ENCODE peak calls at places on chromosomes 1 and 21, in nine cellular contexts. B is RWPE1, Z is heart left ventricle, K is WTC11, O is OCI-LY7, J is hepatocyte, N is astrocyte of the cerebellum, C is right lobe of liver, Q is progenitor cell of endocrine pancreas. U is an unnamed sample.

GRCh38 chr21:41605934-41606285 is 98.0 kb upstream of the TMPRSS2 start:
- DNase-seq in B (no peak), Z (no peak), K (no peak), O (no peak), J (no peak), N (no peak), C (no peak), Q (no peak), U (no peak)

GRCh38 chr1:219296916-219297315 is 123.2 kb downstream of the LYPLAL1 start:
- DNase-seq in B (no peak), Z (no peak), K (no peak), O (no peak), J (no peak), N (no peak), C (no peak), Q (no peak), U (no peak)

GRCh38 chr1:2088434-2088833 is 38.2 kb downstream of the PRKCZ start:
- DNase-seq in B (no peak), Z (no peak), K (no peak), O (no peak), J (no peak), N (no peak), C (no peak), Q (no peak), U (no peak)

GRCh38 chr1:38265293-38266196 is 219.0 kb upstream of the POU3F1 start:
- DNase-seq in B (no peak), Z (no peak), K (no peak), O (no peak), J (peak), N (no peak), C (no peak), Q (no peak), U (no peak)

GRCh38 chr1:112674986-112675727 is 698 bp downstream of the MOV10 start:
- DNase-seq in B (peak), Z (peak), K (peak), O (peak), J (peak), N (no peak), C (peak), Q (peak), U (peak)

GRCh38 chr1:212281589-212281988 is 3.6 kb upstream of the PPP2R5A start:
- DNase-seq in B (no peak), Z (no peak), K (no peak), O (no peak), J (no peak), N (no peak), C (no peak), Q (no peak), U (no peak)

GRCh38 chr21:33817663-33818433 is 97.8 kb downstream of the ATP5PO start:
- DNase-seq in B (no peak), Z (no peak), K (no peak), O (no peak), J (no peak), N (no peak), C (no peak), Q (no peak), U (no peak)

GRCh38 chr1:8424539-8425116 is 106.7 kb downstream of the SLC45A1 start:
- DNase-seq in B (peak), Z (peak), K (peak), O (peak), J (peak), N (no peak), C (no peak), Q (no peak), U (peak)

GRCh38 chr1:245168090-245168489 is 13.3 kb downstream of the KIF26B start:
- DNase-seq in B (no peak), Z (peak), K (no peak), O (no peak), J (no peak), N (no peak), C (no peak), Q (no peak), U (no peak)

GRCh38 chr1:117586337-117586736 is 19.5 kb upstream of the TENT5C start:
- DNase-seq in B (no peak), Z (no peak), K (no peak), O (no peak), J (no peak), N (no peak), C (no peak), Q (no peak), U (no peak)

GRCh38 chr1:28112388-28113311 is 24.2 kb upstream of the EYA3 start:
- DNase-seq in B (no peak), Z (no peak), K (peak), O (peak), J (peak), N (no peak), C (no peak), Q (no peak), U (peak)

GRCh38 chr1:37716321-37716720 is 24.0 kb downstream of the CDCA8 start:
- DNase-seq in B (no peak), Z (no peak), K (no peak), O (no peak), J (no peak), N (no peak), C (no peak), Q (no peak), U (no peak)

GRCh38 chr1:92376345-92376744 is 77.5 kb downstream of the RPAP2 start:
- DNase-seq in B (no peak), Z (no peak), K (no peak), O (no peak), J (no peak), N (no peak), C (no peak), Q (no peak), U (no peak)

GRCh38 chr1:22687191-22687590 is 23.4 kb upstream of the EPHB2 start:
- DNase-seq in B (no peak), Z (no peak), K (no peak), O (no peak), J (no peak), N (no peak), C (no peak), Q (no peak), U (no peak)

GRCh38 chr1:235902638-235903542 is 36.2 kb upstream of the LYST start:
- DNase-seq in B (peak), Z (no peak), K (no peak), O (no peak), J (peak), N (peak), C (no peak), Q (no peak), U (no peak)

GRCh38 chr1:77834771-77835334 is 53.6 kb upstream of the NEXN start:
- DNase-seq in B (no peak), Z (peak), K (no peak), O (no peak), J (peak), N (no peak), C (no peak), Q (no peak), U (no peak)

GRCh38 chr1:176770066-176770465 is 307.1 kb downstream of the PAPPA2 start:
- DNase-seq in B (no peak), Z (no peak), K (no peak), O (no peak), J (no peak), N (no peak), C (no peak), Q (no peak), U (no peak)

GRCh38 chr1:170407601-170408000 is 124.4 kb upstream of the GORAB start:
- DNase-seq in B (no peak), Z (no peak), K (no peak), O (no peak), J (no peak), N (no peak), C (no peak), Q (no peak), U (no peak)
- TF ChIP-seq CTCF in B (no peak), Z (no peak), K (no peak), O (no peak), J (no peak), N (no peak), C (no peak), Q (no peak), U (no peak)

DNA sequence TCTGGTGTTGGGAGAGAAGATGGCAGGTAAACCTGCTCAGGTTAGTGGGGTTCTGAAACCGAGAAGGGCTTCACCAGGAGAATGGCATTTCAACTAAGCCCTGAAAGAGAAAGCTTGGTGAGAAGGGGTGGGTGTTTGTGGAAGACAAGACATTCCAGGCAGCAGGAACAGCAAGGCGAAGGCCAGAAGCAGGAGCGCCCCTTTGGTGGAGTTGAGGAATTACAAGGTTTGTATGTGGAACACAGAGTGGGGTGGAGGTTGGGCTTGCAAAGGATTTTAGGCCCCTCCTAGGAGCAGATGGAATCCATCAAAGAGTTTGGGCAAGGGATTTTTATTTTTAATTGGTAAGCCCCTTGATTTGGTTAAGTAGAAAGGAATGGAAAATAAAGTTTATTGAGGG is 24.8 kb upstream of the ELOA start:
- DNase-seq in B (peak), Z (no peak), K (peak), O (peak), J (peak), N (no peak), C (no peak), Q (no peak), U (no peak)
- TF ChIP-seq CTCF in B (peak), Z (peak), K (peak), O (peak), J (peak), N (peak), C (peak), Q (peak), U (no peak)

GRCh38 chr1:17723684-17724083 is 31.4 kb upstream of the ACTL8 start:
- DNase-seq in B (no peak), Z (no peak), K (peak), O (no peak), J (no peak), N (no peak), C (no peak), Q (no peak), U (no peak)
- TF ChIP-seq CTCF in B (no peak), Z (no peak), K (no peak), O (peak), J (no peak), N (peak), C (no peak), Q (peak), U (no peak)

GRCh38 chr21:43759651-43760050 is 16.5 kb downstream of the CSTB start:
- DNase-seq in B (no peak), Z (no peak), K (no peak), O (no peak), J (no peak), N (no peak), C (no peak), Q (no peak), U (no peak)

GRCh38 chr21:43758811-43759210 is 17.3 kb downstream of the CSTB start:
- DNase-seq in B (no peak), Z (no peak), K (no peak), O (no peak), J (no peak), N (no peak), C (no peak), Q (no peak), U (no peak)

GRCh38 chr21:43762303-43763128 is 13.6 kb downstream of the CSTB start:
- DNase-seq in B (peak), Z (no peak), K (no peak), O (no peak), J (no peak), N (no peak), C (peak), Q (no peak), U (no peak)

GRCh38 chr21:43761886-43762285 is 14.2 kb downstream of the CSTB start:
- DNase-seq in B (no peak), Z (no peak), K (no peak), O (no peak), J (no peak), N (no peak), C (no peak), Q (no peak), U (no peak)

DNA sequence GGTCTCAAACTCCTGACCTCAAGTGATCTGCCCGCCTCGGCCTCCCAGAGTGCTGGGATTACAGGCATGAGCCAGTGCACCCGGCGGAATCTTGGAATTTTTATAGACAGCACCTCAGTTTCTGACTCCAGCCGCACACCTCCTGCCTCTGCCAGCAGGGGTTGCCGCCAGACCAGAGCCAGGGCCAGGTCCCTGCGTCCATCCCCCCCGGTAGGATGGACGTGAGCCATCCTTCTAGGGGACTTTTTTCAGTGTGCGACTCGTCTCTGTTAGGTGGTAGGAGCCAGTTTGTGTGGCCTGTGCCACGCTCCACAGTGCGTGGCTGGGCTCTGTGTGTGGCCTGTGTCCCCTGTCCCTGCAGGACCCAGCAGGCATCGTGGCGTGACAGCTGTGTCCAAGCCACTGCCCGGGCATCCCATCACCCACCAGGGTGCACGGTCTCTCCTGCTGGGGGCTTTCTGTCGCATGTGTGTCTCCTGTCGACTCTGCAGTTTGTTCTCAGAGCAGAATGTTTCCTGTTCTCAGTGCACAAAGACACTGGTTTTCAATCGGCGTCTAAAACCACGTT is 15.6 kb downstream of the CSTB start:
- DNase-seq in B (no peak), Z (no peak), K (no peak), O (no peak), J (no peak), N (no peak), C (no peak), Q (no peak), U (no peak)
- TF ChIP-seq CTCF in B (no peak), Z (no peak), K (no peak), O (no peak), J (no peak), N (no peak), C (no peak), Q (no peak), U (no peak)

GRCh38 chr1:231679109-231679508 is 52.5 kb downstream of the DISC1 start:
- DNase-seq in B (no peak), Z (no peak), K (no peak), O (no peak), J (no peak), N (no peak), C (no peak), Q (no peak), U (no peak)

GRCh38 chr1:231684333-231685244 is 58.0 kb downstream of the DISC1 start:
- DNase-seq in B (no peak), Z (no peak), K (no peak), O (no peak), J (no peak), N (no peak), C (no peak), Q (no peak), U (no peak)

GRCh38 chr1:231686384-231686783 is 59.8 kb downstream of the DISC1 start:
- DNase-seq in B (no peak), Z (no peak), K (no peak), O (no peak), J (no peak), N (no peak), C (no peak), Q (no peak), U (no peak)

GRCh38 chr1:231683439-231684165 is 57.0 kb downstream of the DISC1 start:
- DNase-seq in B (no peak), Z (no peak), K (no peak), O (no peak), J (no peak), N (no peak), C (no peak), Q (no peak), U (no peak)

GRCh38 chr1:231682761-231683160 is 56.2 kb downstream of the DISC1 start:
- DNase-seq in B (no peak), Z (no peak), K (no peak), O (no peak), J (no peak), N (no peak), C (no peak), Q (no peak), U (no peak)
- TF ChIP-seq CTCF in B (no peak), Z (no peak), K (no peak), O (no peak), J (no peak), N (no peak), C (no peak), Q (no peak), U (no peak)

GRCh38 chr1:152533327-152533938 is 19.2 kb downstream of the CRCT1 start:
- DNase-seq in B (peak), Z (no peak), K (peak), O (peak), J (no peak), N (no peak), C (no peak), Q (no peak), U (no peak)
- TF ChIP-seq CTCF in B (peak), Z (peak), K (no peak), O (peak), J (no peak), N (peak), C (peak), Q (no peak), U (peak)

GRCh38 chr1:41495171-41495948 is 10.9 kb upstream of the EDN2 start:
- DNase-seq in B (no peak), Z (no peak), K (peak), O (no peak), J (peak), N (no peak), C (peak), Q (no peak), U (no peak)

GRCh38 chr1:41497056-41497440 is 12.6 kb upstream of the EDN2 start:
- DNase-seq in B (no peak), Z (no peak), K (no peak), O (no peak), J (no peak), N (no peak), C (peak), Q (no peak), U (no peak)

GRCh38 chr1:41497631-41498030 is 13.1 kb upstream of the EDN2 start:
- DNase-seq in B (no peak), Z (no peak), K (no peak), O (no peak), J (no peak), N (no peak), C (peak), Q (no peak), U (no peak)

GRCh38 chr1:41494351-41495170 is 10.1 kb upstream of the EDN2 start:
- DNase-seq in B (no peak), Z (no peak), K (no peak), O (no peak), J (no peak), N (no peak), C (peak), Q (no peak), U (no peak)

GRCh38 chr1:41496080-41497055 is 11.9 kb upstream of the EDN2 start:
- DNase-seq in B (peak), Z (peak), K (peak), O (no peak), J (peak), N (peak), C (peak), Q (peak), U (peak)
- TF ChIP-seq CTCF in B (no peak), Z (peak), K (no peak), O (no peak), J (no peak), N (no peak), C (no peak), Q (no peak), U (no peak)

GRCh38 chr1:166839600-166840308 is 479 bp downstream of the POGK start:
- DNase-seq in B (peak), Z (peak), K (peak), O (peak), J (peak), N (no peak), C (peak), Q (peak), U (peak)
- TF ChIP-seq CTCF in B (peak), Z (no peak), K (no peak), O (peak), J (peak), N (peak), C (peak), Q (peak), U (no peak)

GRCh38 chr1:204704794-204705492 is 19.4 kb upstream of the LRRN2 start:
- DNase-seq in B (no peak), Z (no peak), K (no peak), O (no peak), J (no peak), N (no peak), C (no peak), Q (no peak), U (no peak)

GRCh38 chr1:204705493-204705811 is 19.9 kb upstream of the LRRN2 start:
- DNase-seq in B (no peak), Z (no peak), K (no peak), O (no peak), J (no peak), N (no peak), C (no peak), Q (no peak), U (no peak)

GRCh38 chr1:204706838-204707509 is 21.4 kb upstream of the LRRN2 start:
- DNase-seq in B (no peak), Z (no peak), K (peak), O (no peak), J (peak), N (no peak), C (no peak), Q (no peak), U (no peak)

GRCh38 chr1:204703826-204704612 is 18.5 kb upstream of the LRRN2 start:
- DNase-seq in B (no peak), Z (no peak), K (no peak), O (no peak), J (no peak), N (no peak), C (no peak), Q (no peak), U (no peak)

DNA sequence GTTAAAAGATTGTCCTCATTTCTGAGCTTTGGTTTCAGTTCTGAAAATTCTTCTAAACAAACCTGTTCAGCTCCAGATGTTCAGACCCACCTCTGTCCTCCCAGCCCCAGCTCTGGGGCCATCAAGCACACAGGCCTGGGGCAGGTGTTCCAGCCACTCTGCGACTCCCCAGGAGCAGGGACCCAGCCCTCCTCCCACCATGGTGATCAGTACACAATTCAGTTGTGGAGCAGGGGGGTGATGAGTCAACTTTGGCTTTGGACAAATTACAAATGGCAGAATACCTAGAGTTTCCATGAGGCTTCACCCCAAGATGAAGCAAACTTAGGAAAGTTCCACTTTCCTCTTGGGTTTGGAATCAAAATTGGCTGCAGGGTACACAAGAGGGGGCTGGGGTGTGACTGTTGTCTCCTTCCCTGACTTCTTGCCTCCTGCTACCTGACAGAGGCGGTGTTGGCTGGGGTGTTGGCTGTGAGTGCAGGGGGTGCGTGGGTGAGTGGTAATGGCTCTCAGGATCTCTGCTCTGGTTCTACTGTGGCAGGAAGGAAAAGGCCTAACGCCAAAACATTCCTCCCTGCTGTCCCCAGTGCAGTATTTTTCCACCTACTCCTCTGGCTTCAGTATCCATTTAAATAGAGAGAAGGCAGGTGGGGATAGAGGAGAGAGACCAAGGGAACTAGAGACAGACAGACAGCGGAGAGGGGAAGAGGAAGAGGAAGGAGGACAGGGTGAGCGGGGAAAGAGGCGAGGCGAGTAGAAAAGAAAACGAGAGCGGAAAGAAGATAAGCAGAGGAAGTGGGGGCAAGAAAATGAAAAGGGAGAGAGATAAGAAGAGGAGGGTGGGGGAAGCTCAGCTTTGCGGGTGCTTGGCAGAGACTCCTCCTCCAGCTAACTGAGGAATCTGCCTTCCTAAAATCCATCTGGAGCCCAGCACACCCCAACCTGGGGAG is 20.6 kb upstream of the LRRN2 start:
- DNase-seq in B (no peak), Z (no peak), K (no peak), O (no peak), J (no peak), N (no peak), C (no peak), Q (no peak), U (no peak)
- TF ChIP-seq CTCF in B (no peak), Z (no peak), K (no peak), O (no peak), J (no peak), N (no peak), C (no peak), Q (no peak), U (no peak)

U was measured in GM20000.